ENCODE peak calls at places on chromosomes 12 and 14, in four cellular contexts. D, V, C and U are unnamed samples.

GRCh38 chr12:119775246-119775895 is 101.7 kb downstream of the CIT start:
- DNase-seq in C (no peak), V (no peak), D (no peak), U (no peak)

GRCh38 chr12:30753233-30753632 is 1.5 kb downstream of the CAPRIN2 start:
- DNase-seq in D (peak; percentile 21), V (peak; percentile 37), C (no peak), U (no peak)

GRCh38 chr14:53509227-53509822 is 356.2 kb upstream of the DDHD1 start:
- DNase-seq in D (no peak), C (no peak), V (peak; percentile 56), U (peak; percentile 37)

GRCh38 chr14:52115286-52115685 is 46.4 kb upstream of the NID2 start:
- DNase-seq in D (no peak), V (no peak), C (no peak), U (no peak)

GRCh38 chr14:45526715-45527549 is 273.9 kb upstream of the MIS18BP1 start:
- DNase-seq in V (no peak), C (peak; percentile 64), D (peak; percentile 32), U (no peak)

GRCh38 chr12:50018968-50019367 is 6.3 kb downstream of the RACGAP1 start:
- DNase-seq in C (no peak), D (no peak), V (no peak), U (no peak)

GRCh38 chr12:53751336-53752191 is at the start of gene CISTR:
- DNase-seq in C (no peak), D (peak; percentile 31), V (no peak), U (no peak)

GRCh38 chr12:86710110-86710509 is 453.9 kb upstream of the MGAT4C start:
- DNase-seq in D (no peak), C (no peak), V (peak; percentile 29), U (no peak)

GRCh38 chr14:53613404-53614253 is 343.0 kb downstream of the BMP4 start:
- DNase-seq in C (no peak), D (peak; percentile 64), V (peak; percentile 57), U (no peak)

GRCh38 chr12:9032202-9032964 is 43.0 kb downstream of the KLRG1 start:
- DNase-seq in C (no peak), V (no peak), D (no peak), U (no peak)

GRCh38 chr12:65646127-65646643 is 178.1 kb upstream of the HMGA2 start:
- DNase-seq in C (no peak), D (no peak), V (no peak), U (no peak)

GRCh38 chr14:70897475-70897874 is 9.8 kb upstream of the PCNX1 start:
- DNase-seq in C (no peak), D (no peak), V (peak; percentile 82), U (no peak)

GRCh38 chr14:87745507-87746118 is 247.4 kb downstream of the GALC start:
- DNase-seq in V (peak; percentile 18), D (no peak), C (peak; percentile 59), U (no peak)

GRCh38 chr12:64631197-64631596 is 20.9 kb downstream of the RASSF3 start:
- DNase-seq in C (no peak), D (no peak), V (no peak), U (no peak)

GRCh38 chr12:100348657-100349454 is 8.0 kb upstream of the SLC17A8 start:
- DNase-seq in D (peak; percentile 58), C (no peak), V (peak; percentile 4), U (no peak)

GRCh38 chr12:107092669-107093546 is 441 bp downstream of the CRY1 start:
- DNase-seq in D (peak; percentile 43), V (peak; percentile 58), C (peak; percentile 73), U (peak; percentile 63)

GRCh38 chr14:55816225-55816624 is 236.2 kb downstream of the KTN1 start:
- DNase-seq in V (no peak), D (no peak), C (no peak), U (no peak)

GRCh38 chr12:89880695-89881350 is 172.2 kb upstream of the ATP2B1 start:
- DNase-seq in C (no peak), V (no peak), D (no peak), U (no peak)

GRCh38 chr12:113897406-113897805 is 68.7 kb downstream of the RBM19 start:
- DNase-seq in D (no peak), V (no peak), C (no peak), U (no peak)

GRCh38 chr12:76337583-76337982 is 10.6 kb downstream of the BBS10 start:
- DNase-seq in D (no peak), V (peak; percentile 79), C (no peak), U (no peak)